ENCODE peak calls at places on chromosomes 3 and 15, in five cellular contexts. R, D, W, T and V are unnamed samples.

GRCh38 chr3:9969632-9970019 is 17.0 kb downstream of the EMC3 start:
- DNase-seq in R (no peak), D (no peak), W (no peak), T (no peak), V (no peak)

GRCh38 chr3:130626021-130626420 is 109.0 kb downstream of the COL6A6 start:
- DNase-seq in T (no peak), D (peak; percentile 69), R (no peak), W (peak; percentile 77), V (no peak)

GRCh38 chr15:70111203-70112017 is 13.7 kb upstream of the TLE3 start:
- DNase-seq in W (peak; percentile 85), T (no peak), D (peak; percentile 83), R (peak; percentile 89), V (no peak)

GRCh38 chr3:50338989-50339388 is 1.6 kb downstream of the RASSF1 start:
- DNase-seq in R (no peak), D (no peak), T (no peak), W (no peak), V (no peak)

GRCh38 chr15:66943456-66944095 is 121.8 kb upstream of the SMAD3 start:
- DNase-seq in R (no peak), T (no peak), W (no peak), D (no peak), V (no peak)

GRCh38 chr15:53762916-53763315 is 3.5 kb upstream of the WDR72 start:
- DNase-seq in W (no peak), T (no peak), R (no peak), D (no peak), V (no peak)

GRCh38 chr3:158642474-158643210 is 1.7 kb upstream of the GFM1 start:
- DNase-seq in R (no peak), W (no peak), D (no peak), T (no peak), V (no peak)

GRCh38 chr15:33243869-33244268 is 49.4 kb upstream of the FMN1 start:
- DNase-seq in T (no peak), R (no peak), W (no peak), D (peak; percentile 41), V (no peak)

GRCh38 chr15:62147149-62148013 is 17.7 kb downstream of the C2CD4B start:
- DNase-seq in R (no peak), D (no peak), T (no peak), W (no peak), V (no peak)

GRCh38 chr3:20023663-20024417 is 11.8 kb upstream of the PP2D1 start:
- DNase-seq in T (no peak), W (no peak), D (no peak), R (peak; percentile 35), V (no peak)

GRCh38 chr15:67149859-67150824 is 84.7 kb downstream of the SMAD3 start:
- DNase-seq in D (peak; percentile 96), W (peak; percentile 89), T (no peak), R (no peak), V (no peak)

GRCh38 chr3:141904203-141904602 is 27.8 kb downstream of the ATP1B3 start:
- DNase-seq in W (no peak), T (no peak), D (no peak), R (no peak), V (no peak)

GRCh38 chr15:89462198-89462912 is 34.0 kb downstream of the RHCG start:
- DNase-seq in T (no peak), D (no peak), R (no peak), W (no peak), V (no peak)

GRCh38 chr3:66463054-66463631 is 37.7 kb downstream of the LRIG1 start:
- DNase-seq in W (no peak), T (no peak), D (no peak), R (no peak), V (no peak)

GRCh38 chr3:125398952-125399351 is 23.8 kb upstream of the ZNF148 start:
- DNase-seq in R (no peak), W (no peak), T (no peak), D (no peak), V (no peak)

GRCh38 chr15:60390931-60391501 is 6.8 kb downstream of the ANXA2 start:
- DNase-seq in T (no peak), W (peak; percentile 88), R (peak; percentile 85), D (peak; percentile 95), V (no peak)

GRCh38 chr3:107236661-107237375 is 140.4 kb upstream of the CCDC54 start:
- DNase-seq in W (no peak), T (no peak), R (no peak), D (peak; percentile 29), V (no peak)

GRCh38 chr3:180040966-180041365 is 4.2 kb upstream of the PEX5L start:
- DNase-seq in W (no peak), D (no peak), T (no peak), R (no peak), V (no peak)

GRCh38 chr3:55189359-55189801 is 261.5 kb upstream of the LRTM1 start:
- DNase-seq in D (peak; percentile 88), T (no peak), W (no peak), R (no peak), V (no peak)

GRCh38 chr3:155302476-155302875 is 9.0 kb upstream of the STRIT1 start:
- DNase-seq in T (no peak), D (peak; percentile 72), W (no peak), R (no peak), V (no peak)

GRCh38 chr15:60830479-60830878 is 351.5 kb upstream of the ICE2 start:
- DNase-seq in W (no peak), R (no peak), T (no peak), D (peak; percentile 77), V (no peak)

GRCh38 chr15:94673801-94674200 is 442.4 kb downstream of the MCTP2 start:
- DNase-seq in W (no peak), T (no peak), R (no peak), D (no peak), V (no peak)

GRCh38 chr15:57133127-57133968 is 214.9 kb downstream of the TCF12 start:
- DNase-seq in D (peak; percentile 33), R (peak; percentile 87), W (no peak), T (no peak), V (no peak)

GRCh38 chr3:134008630-134009156 is 21.0 kb downstream of the SLCO2A1 start:
- DNase-seq in W (no peak), T (no peak), R (no peak), D (peak; percentile 42), V (no peak)

GRCh38 chr3:67765575-67765974 is 111.2 kb upstream of the SUCLG2 start:
- DNase-seq in D (no peak), T (no peak), W (no peak), R (no peak), V (no peak)

GRCh38 chr3:145197051-145197562 is 963.9 kb downstream of the PLOD2 start:
- DNase-seq in D (no peak), W (peak; percentile 34), R (no peak), T (no peak), V (no peak)

GRCh38 chr3:42507252-42507651 is 4.8 kb downstream of the VIPR1 start:
- DNase-seq in R (no peak), D (no peak), W (peak; percentile 9), T (no peak), V (peak; percentile 14)

GRCh38 chr3:123457841-123458240 is 9.0 kb upstream of the ADCY5 start:
- DNase-seq in W (no peak), T (no peak), D (no peak), R (no peak), V (no peak)

GRCh38 chr15:20353966-20354883 is 187.4 kb downstream of the GOLGA6L6 start:
- DNase-seq in D (no peak), R (no peak), T (no peak), W (no peak), V (no peak)

GRCh38 chr15:70094690-70095311 is 2.9 kb downstream of the TLE3 start:
- DNase-seq in W (no peak), R (no peak), T (no peak), D (no peak), V (no peak)

GRCh38 chr3:159150176-159150575 is 348.3 kb downstream of the MFSD1 start:
- DNase-seq in R (no peak), D (no peak), T (no peak), W (no peak), V (no peak)

GRCh38 chr3:177658354-177658753 is 461.1 kb upstream of the TBL1XR1 start:
- DNase-seq in W (no peak), R (no peak), T (no peak), D (no peak), V (no peak)

GRCh38 chr15:37035349-37035748 is 65.0 kb downstream of the MEIS2 start:
- DNase-seq in R (peak; percentile 83), T (no peak), W (peak; percentile 43), D (peak; percentile 84), V (no peak)

GRCh38 chr15:33293619-33294309 is 17.0 kb upstream of the RYR3 start:
- DNase-seq in T (no peak), R (no peak), D (peak; percentile 39), W (no peak), V (no peak)

GRCh38 chr3:126133606-126134005 is 46.8 kb downstream of the ALDH1L1 start:
- DNase-seq in R (peak; percentile 5), D (no peak), W (peak; percentile 8), T (no peak), V (peak; percentile 9)

DNA sequence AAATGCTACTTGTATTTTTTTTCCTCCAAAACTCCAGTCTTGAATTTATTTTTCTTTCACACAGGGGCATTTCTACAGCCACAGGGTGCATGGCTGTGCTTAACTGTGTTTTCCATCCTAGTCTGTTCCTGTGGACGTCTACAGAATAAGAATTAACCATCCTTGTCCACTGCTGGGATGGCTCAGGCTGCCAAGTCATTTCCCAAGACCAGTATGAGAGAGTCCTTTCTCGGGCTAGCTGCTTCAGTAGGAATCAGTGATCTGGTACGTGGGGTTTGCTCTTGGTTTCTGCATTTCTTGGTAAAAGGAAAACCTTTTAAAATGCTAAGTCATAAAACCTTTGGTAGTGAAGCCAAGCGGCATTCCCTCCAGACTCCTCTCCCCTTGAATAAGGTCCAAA is 29.8 kb downstream of the CHDH start:
- DNase-seq in W (no peak), D (no peak), T (no peak), R (no peak), V (no peak)
- TF ChIP-seq CTCF in W (no peak), D (no peak), T (no peak), R (no peak), V (no peak)

GRCh38 chr3:38005076-38006020 is 14.8 kb downstream of the VILL start:
- DNase-seq in W (no peak), R (no peak), D (peak; percentile 24), T (no peak), V (no peak)
- TF ChIP-seq CTCF in W (no peak), R (no peak), D (no peak), T (no peak), V (no peak)

GRCh38 chr15:31347067-31347975 is 20.7 kb downstream of the KLF13 start:
- DNase-seq in W (no peak), R (no peak), D (no peak), T (peak; percentile 78), V (no peak)
- TF ChIP-seq CTCF in W (no peak), R (no peak), D (no peak), T (no peak), V (no peak)

GRCh38 chr3:172370434-172370833 is 77.8 kb downstream of the GHSR start:
- DNase-seq in R (no peak), T (no peak), D (no peak), W (no peak), V (no peak)
- TF ChIP-seq CTCF in R (no peak), T (no peak), D (no peak), W (no peak), V (no peak)